ENCODE peak calls at places on chromosomes 1 and 21, in eight cellular contexts. N is fibroblast of gingiva, O is kidney glomerular epithelial cell, S is Right ventricle myocardium superior, Z is upper lobe of right lung, E is mesendoderm, G is T-helper 9 cell, K is OCI-M1. V is an unnamed sample.

GRCh38 chr1:5222626-5223025 is 568.2 kb downstream of the AJAP1 start:
- DNase-seq in O (no peak), Z (no peak), N (no peak), E (no peak), K (no peak), G (no peak), S (no peak), V (no peak)

GRCh38 chr1:111227875-111228747 is 598 bp downstream of the CHI3L2 start:
- DNase-seq in K (no peak), Z (no peak), N (peak; percentile 87), G (no peak), S (peak; percentile 62), E (no peak), O (peak; percentile 77), V (peak; percentile 88)

GRCh38 chr1:21931171-21932093 is 5.7 kb downstream of the HSPG2 start:
- DNase-seq in G (no peak), O (peak; percentile 78), E (peak; percentile 88), K (no peak), S (peak; percentile 83), Z (peak; percentile 89), N (peak; percentile 91), V (peak; percentile 94)

GRCh38 chr21:46265736-46266525 is 19.5 kb downstream of the MCM3AP start:
- DNase-seq in Z (no peak), O (no peak), N (no peak), S (no peak), K (no peak), G (no peak), E (no peak), V (no peak)

GRCh38 chr1:222382171-222382570 is 165.7 kb downstream of the HHIPL2 start:
- DNase-seq in O (no peak), G (no peak), K (no peak), N (no peak), Z (no peak), E (no peak), S (no peak), V (peak; percentile 8)

GRCh38 chr1:223230161-223230881 is 87.3 kb upstream of the TLR5 start:
- DNase-seq in S (no peak), O (peak; percentile 75), G (no peak), K (peak; percentile 32), Z (no peak), N (peak; percentile 64), E (peak; percentile 41), V (peak; percentile 95)

GRCh38 chr21:41620982-41621381 is 113.0 kb upstream of the TMPRSS2 start:
- DNase-seq in G (no peak), O (no peak), N (peak; percentile 85), E (no peak), K (no peak), Z (no peak), S (no peak), V (no peak)

GRCh38 chr1:20552728-20553571 is 577 bp downstream of the FAM43B start:
- DNase-seq in O (no peak), E (peak; percentile 57), K (no peak), Z (no peak), G (no peak), S (no peak), N (no peak), V (peak; percentile 22)

GRCh38 chr1:230308039-230308438 is 118.1 kb downstream of the PGBD5 start:
- DNase-seq in E (no peak), Z (peak; percentile 82), G (no peak), S (peak; percentile 81), K (no peak), N (peak; percentile 19), O (peak; percentile 85), V (peak; percentile 98)

GRCh38 chr1:151773698-151774097 is 10.4 kb upstream of the MRPL9 start:
- DNase-seq in S (no peak), Z (no peak), K (no peak), E (no peak), O (no peak), N (no peak), G (no peak), V (peak; percentile 86)

GRCh38 chr1:221576268-221576667 is 165.6 kb downstream of the DUSP10 start:
- DNase-seq in K (peak; percentile 67), E (peak; percentile 14), O (peak; percentile 22), Z (no peak), G (no peak), S (no peak), N (peak; percentile 46), V (peak; percentile 68)

GRCh38 chr1:57357462-57357861 is 66.4 kb downstream of the DAB1 start:
- DNase-seq in N (no peak), E (peak; percentile 64), S (no peak), G (no peak), Z (no peak), K (peak; percentile 26), O (no peak), V (no peak)

GRCh38 chr1:38783659-38784229 is 75.8 kb downstream of the RRAGC start:
- DNase-seq in K (no peak), G (no peak), N (no peak), S (no peak), Z (no peak), O (peak; percentile 52), E (no peak), V (peak; percentile 90)

GRCh38 chr1:2447274-2448097 is 28.6 kb upstream of the PLCH2 start:
- DNase-seq in O (no peak), K (no peak), Z (no peak), N (no peak), G (no peak), S (no peak), E (no peak), V (no peak)